ENCODE peak calls at places on chromosome 5, in nine cellular contexts. Z is AG09309, T is GM12865, D is DND-41, S is RWPE1, P is fibroblast of lung, K is AG04449, O is OCI-LY7, I is endothelial cell. X is an unnamed sample.

GRCh38 chr5:170885281-170885680 is 23.5 kb downstream of the RANBP17 start:
- DNase-seq in S (no peak), T (no peak), Z (no peak), O (no peak), D (no peak), P (peak), K (no peak), I (no peak), X (no peak)

GRCh38 chr5:30040483-30041116 is 1152.9 kb upstream of the CDH6 start:
- DNase-seq in P (peak), Z (no peak), K (no peak), O (peak), D (no peak), S (peak), I (peak), T (peak), X (peak)

GRCh38 chr5:65462139-65462705 is 19.5 kb downstream of the ADAMTS6 start:
- DNase-seq in Z (no peak), K (no peak), S (no peak), P (no peak), I (no peak), D (no peak), T (no peak), O (no peak), X (no peak)

GRCh38 chr5:95727764-95728191 is 3.4 kb upstream of the RHOBTB3 start:
- DNase-seq in K (no peak), S (peak), O (peak), T (peak), P (peak), D (no peak), I (no peak), Z (no peak), X (no peak)

GRCh38 chr5:135891280-135891679 is 4.4 kb downstream of the IL9 start:
- DNase-seq in D (no peak), S (no peak), P (no peak), T (no peak), I (no peak), Z (no peak), K (no peak), O (no peak), X (no peak)

GRCh38 chr5:82861705-82862104 is 215.5 kb downstream of the TMEM167A start:
- DNase-seq in K (no peak), O (no peak), I (no peak), S (no peak), P (no peak), T (no peak), Z (peak), D (no peak), X (no peak)

GRCh38 chr5:35030426-35030825 is 17.3 kb downstream of the AGXT2 start:
- DNase-seq in D (no peak), I (no peak), O (no peak), K (no peak), T (no peak), Z (no peak), S (no peak), P (no peak), X (no peak)

GRCh38 chr5:66558562-66558961 is 37.6 kb upstream of the MAST4 start:
- DNase-seq in S (no peak), K (no peak), Z (no peak), P (no peak), I (no peak), O (no peak), D (peak), T (peak), X (peak)

GRCh38 chr5:128241071-128241695 is 157.6 kb downstream of the SLC12A2 start:
- DNase-seq in D (no peak), I (no peak), O (no peak), Z (no peak), S (no peak), T (no peak), P (peak), K (no peak), X (no peak)

GRCh38 chr5:10457682-10458574 is 16.2 kb downstream of the ROPN1L start:
- DNase-seq in T (no peak), I (peak), O (no peak), Z (no peak), D (no peak), S (no peak), K (no peak), P (no peak), X (no peak)

GRCh38 chr5:176361437-176362097 is at the start of gene KIAA1191:
- DNase-seq in I (peak), T (peak), S (peak), Z (peak), K (peak), D (peak), O (peak), P (peak), X (peak)
- TF ChIP-seq CTCF in I (no peak), T (no peak), S (no peak), Z (peak), K (peak), D (peak), O (peak), P (peak), X (no peak)

GRCh38 chr5:28710360-28710759 is 1672.0 kb upstream of the CDH9 start:
- DNase-seq in P (no peak), Z (no peak), S (peak), O (no peak), T (no peak), K (no peak), D (no peak), I (no peak), X (no peak)
- TF ChIP-seq CTCF in P (no peak), Z (no peak), S (peak), O (no peak), T (no peak), K (no peak), D (no peak), I (peak), X (no peak)

GRCh38 chr5:178224403-178224802 is 8.2 kb downstream of the PHYKPL start:
- DNase-seq in S (no peak), P (no peak), T (no peak), D (no peak), Z (no peak), I (no peak), K (no peak), O (no peak), X (no peak)

GRCh38 chr5:178221857-178222256 is 10.7 kb downstream of the PHYKPL start:
- DNase-seq in Z (no peak), O (no peak), P (no peak), K (no peak), S (no peak), I (no peak), T (no peak), D (no peak), X (no peak)

GRCh38 chr5:178223828-178224335 is 8.7 kb downstream of the PHYKPL start:
- DNase-seq in K (no peak), S (no peak), P (no peak), T (no peak), I (no peak), Z (no peak), O (no peak), D (no peak), X (no peak)

GRCh38 chr5:178222292-178222691 is 10.3 kb downstream of the PHYKPL start:
- DNase-seq in S (no peak), K (no peak), O (no peak), P (no peak), T (no peak), I (no peak), D (no peak), Z (no peak), X (no peak)

DNA sequence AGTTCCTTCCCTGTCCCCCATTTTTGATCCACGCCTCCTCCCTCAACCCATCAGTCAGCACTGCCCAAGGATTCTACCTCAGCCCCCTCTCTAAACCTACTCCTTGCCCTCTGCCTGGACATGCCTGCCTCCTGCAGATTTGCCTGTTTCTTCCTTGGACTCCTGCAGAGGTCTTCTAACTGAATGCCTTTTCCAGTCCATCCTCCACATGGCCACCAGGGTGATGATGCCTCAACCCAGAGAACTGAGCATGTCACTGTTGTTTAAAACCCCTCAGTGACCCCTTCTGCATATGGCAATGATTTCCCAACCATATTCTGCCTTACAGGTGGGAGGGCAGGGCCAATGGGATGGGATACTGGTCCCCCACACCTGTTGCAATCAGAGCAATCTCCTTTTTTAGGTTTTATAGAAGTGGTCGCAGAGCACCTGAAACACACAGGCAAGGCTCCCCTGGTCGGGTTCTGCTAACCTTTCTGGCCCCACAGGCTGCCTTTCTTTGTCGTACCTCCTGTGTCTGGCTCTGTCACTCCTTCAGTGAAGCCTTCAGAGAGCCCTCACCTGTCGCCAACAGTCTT is 9.3 kb downstream of the PHYKPL start:
- DNase-seq in P (no peak), T (no peak), O (no peak), D (no peak), S (no peak), Z (no peak), I (no peak), K (no peak), X (no peak)
- TF ChIP-seq CTCF in P (no peak), T (no peak), O (no peak), D (no peak), S (no peak), Z (no peak), I (no peak), K (no peak), X (no peak)

DNA sequence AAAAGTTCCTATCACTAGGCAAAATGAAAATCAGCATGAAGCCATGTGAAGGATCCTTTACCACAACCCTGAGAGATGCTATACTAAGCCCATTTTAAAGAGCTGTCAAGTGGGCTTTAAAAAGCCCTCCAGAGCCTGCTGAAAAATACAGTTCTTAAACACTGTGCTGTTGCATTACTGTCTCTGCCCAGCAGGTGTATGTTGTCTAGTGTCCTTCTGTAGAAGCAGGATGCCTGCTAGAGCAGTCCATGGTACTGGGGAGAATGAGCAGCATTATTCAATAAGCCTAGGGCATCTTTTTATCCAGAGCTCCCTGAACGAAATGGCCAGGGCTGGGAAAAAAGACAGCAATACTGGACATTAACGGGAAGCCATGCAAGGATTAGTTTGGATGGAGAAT is 126.2 kb upstream of the PLCXD3 start:
- DNase-seq in K (no peak), Z (no peak), S (no peak), T (peak), O (peak), P (peak), I (peak), D (peak), X (no peak)
- TF ChIP-seq CTCF in K (peak), Z (peak), S (no peak), T (peak), O (peak), P (peak), I (peak), D (peak), X (no peak)

GRCh38 chr5:106875591-106876297 is 795.0 kb downstream of the EFNA5 start:
- DNase-seq in T (peak), O (peak), I (peak), D (no peak), S (no peak), K (no peak), Z (no peak), P (no peak), X (peak)
- TF ChIP-seq CTCF in T (peak), O (peak), I (peak), D (peak), S (peak), K (peak), Z (peak), P (peak), X (peak)

DNA sequence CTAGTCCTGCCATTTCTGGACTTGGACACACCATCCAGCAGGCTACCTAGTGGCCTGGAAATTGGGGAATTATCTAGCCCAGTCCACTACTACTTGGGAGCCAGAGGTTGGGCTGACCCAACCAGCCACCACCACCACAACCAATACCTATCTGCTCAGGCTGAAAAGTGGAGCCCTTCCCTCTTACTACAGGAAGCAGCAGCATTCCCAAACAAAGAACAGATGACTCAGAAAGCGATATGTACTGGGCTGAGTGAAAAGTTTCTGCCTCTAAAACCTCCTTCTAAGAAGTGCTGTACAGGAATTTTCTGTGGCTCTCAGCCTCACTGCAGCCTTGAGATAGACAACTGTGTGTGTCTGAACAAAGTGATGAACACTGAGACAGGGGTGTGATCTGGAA is 279.4 kb downstream of the CDH10 start:
- DNase-seq in P (peak), S (no peak), K (no peak), Z (no peak), O (no peak), I (no peak), D (no peak), T (no peak), X (no peak)
- TF ChIP-seq CTCF in P (no peak), S (no peak), K (no peak), Z (no peak), O (no peak), I (no peak), D (no peak), T (no peak), X (no peak)

X was measured in GM10248.